ENCODE peak calls at places on chromosomes 13 and 19, in eight cellular contexts. E is mammary epithelial cell; K is RPMI8226; Z is NCI-H1105 treated with DMSO at 0.1 percent for 48 hours; U is cardiac fibroblast; T is ascending aorta; F is stimulated activated naive CD8-positive, alpha-beta T cell treated with anti-CD3 and anti-CD28 coated beads, Interleukin-15, amount 100 ng/mL, for 72 hours; L is HCT116. J is an unnamed sample.

GRCh38 chr19:17376935-17377600 is at the start of gene PLVAP:
- DNase-seq in E (no peak), K (no peak), Z (no peak), U (no peak), T (no peak), F (no peak), L (no peak), J (no peak)

GRCh38 chr19:46180701-46181385 is 32.8 kb downstream of the IGFL2 start:
- DNase-seq in E (peak), K (no peak), Z (no peak), U (peak), T (no peak), F (no peak), L (peak), J (peak)

GRCh38 chr19:2477732-2478191 is 1.8 kb downstream of the GADD45B start:
- DNase-seq in E (no peak), K (peak), Z (no peak), U (peak), T (no peak), F (peak), L (no peak), J (peak)

GRCh38 chr13:24671367-24672117 is 8.7 kb upstream of the ATP12A start:
- DNase-seq in E (peak), K (peak), Z (peak), U (peak), T (no peak), F (no peak), L (peak), J (peak)

GRCh38 chr19:48363500-48363809 is 285 bp downstream of the TMEM143 start:
- DNase-seq in E (no peak), K (no peak), Z (no peak), U (no peak), T (no peak), F (no peak), L (no peak), J (no peak)

GRCh38 chr19:19633711-19634515 is 5.9 kb upstream of the LPAR2 start:
- DNase-seq in E (no peak), K (no peak), Z (no peak), U (no peak), T (no peak), F (no peak), L (no peak), J (no peak)

GRCh38 chr13:44879452-44880058 is 109.7 kb downstream of the NUFIP1 start:
- DNase-seq in E (peak), K (peak), Z (no peak), U (peak), T (no peak), F (no peak), L (peak), J (peak)

GRCh38 chr13:109465151-109465550 is 321.2 kb downstream of the IRS2 start:
- DNase-seq in E (peak), K (no peak), Z (no peak), U (peak), T (no peak), F (no peak), L (no peak), J (peak)

GRCh38 chr13:101965096-101965495 is 436.8 kb downstream of the FGF14 start:
- DNase-seq in E (peak), K (no peak), Z (no peak), U (no peak), T (no peak), F (no peak), L (no peak), J (no peak)

GRCh38 chr19:52086481-52086880 is 9.1 kb downstream of the ZNF841 start:
- DNase-seq in E (peak), K (no peak), Z (no peak), U (peak), T (no peak), F (no peak), L (no peak), J (peak)

GRCh38 chr19:4910594-4911273 is 1.4 kb downstream of the UHRF1 start:
- DNase-seq in E (no peak), K (no peak), Z (no peak), U (peak), T (no peak), F (peak), L (no peak), J (peak)

GRCh38 chr13:49935171-49936084 is 712 bp downstream of the SPRYD7 start:
- DNase-seq in E (peak), K (peak), Z (no peak), U (peak), T (no peak), F (no peak), L (peak), J (peak)

GRCh38 chr19:5360003-5360820 is 19.6 kb upstream of the PTPRS start:
- DNase-seq in E (peak), K (no peak), Z (no peak), U (peak), T (no peak), F (no peak), L (no peak), J (no peak)

GRCh38 chr19:12364391-12365093 is 941 bp downstream of the ZNF442 start:
- DNase-seq in E (peak), K (no peak), Z (no peak), U (peak), T (no peak), F (peak), L (no peak), J (peak)

GRCh38 chr13:27022571-27023311 is 148.9 kb downstream of the USP12 start:
- DNase-seq in E (peak), K (no peak), Z (no peak), U (peak), T (no peak), F (no peak), L (no peak), J (peak)

GRCh38 chr19:39409886-39410619 is 2.4 kb upstream of the PLEKHG2 start:
- DNase-seq in E (no peak), K (peak), Z (peak), U (peak), T (peak), F (peak), L (peak), J (peak)

GRCh38 chr19:40266111-40266510 is 19.0 kb downstream of the AKT2 start:
- DNase-seq in E (no peak), K (no peak), Z (no peak), U (no peak), T (no peak), F (no peak), L (no peak), J (no peak)

GRCh38 chr13:100810991-100811390 is 136.4 kb upstream of the TMTC4 start:
- DNase-seq in E (no peak), K (no peak), Z (no peak), U (no peak), T (no peak), F (no peak), L (no peak), J (no peak)

GRCh38 chr19:20863176-20863575 is 59.9 kb upstream of the ZNF85 start:
- DNase-seq in E (no peak), K (no peak), Z (no peak), U (no peak), T (no peak), F (no peak), L (no peak), J (no peak)

GRCh38 chr19:16429066-16429758 is 42.6 kb downstream of the EPS15L1 start:
- DNase-seq in E (peak), K (no peak), Z (peak), U (no peak), T (no peak), F (no peak), L (no peak), J (no peak)

GRCh38 chr19:3468211-3468610 is 12.1 kb downstream of the SMIM24 start:
- DNase-seq in E (no peak), K (no peak), Z (no peak), U (no peak), T (no peak), F (no peak), L (no peak), J (no peak)

GRCh38 chr13:80727321-80727975 is 386.5 kb upstream of the SPRY2 start:
- DNase-seq in E (no peak), K (no peak), Z (no peak), U (peak), T (no peak), F (no peak), L (no peak), J (no peak)

GRCh38 chr19:55384576-55385235 is 614 bp upstream of the TMEM238 start:
- DNase-seq in E (peak), K (peak), Z (peak), U (no peak), T (no peak), F (peak), L (no peak), J (no peak)

GRCh38 chr19:21474671-21475181 is 30.7 kb upstream of the ZNF429 start:
- DNase-seq in E (peak), K (peak), Z (no peak), U (peak), T (peak), F (peak), L (no peak), J (peak)

GRCh38 chr13:84239032-84239431 is 356.8 kb upstream of the SLITRK1 start:
- DNase-seq in E (no peak), K (no peak), Z (no peak), U (no peak), T (no peak), F (no peak), L (no peak), J (no peak)

GRCh38 chr19:16338470-16339360 is 14.1 kb downstream of the KLF2 start:
- DNase-seq in E (peak), K (peak), Z (no peak), U (peak), T (peak), F (peak), L (peak), J (peak)

GRCh38 chr19:27735314-27735713 is 1477.6 kb downstream of the UQCRFS1 start:
- DNase-seq in E (no peak), K (no peak), Z (no peak), U (no peak), T (no peak), F (no peak), L (no peak), J (no peak)

GRCh38 chr19:38841787-38842438 is 7.9 kb downstream of the HNRNPL start:
- DNase-seq in E (no peak), K (no peak), Z (no peak), U (no peak), T (no peak), F (no peak), L (no peak), J (no peak)

GRCh38 chr13:24851546-24851945 is 87.6 kb downstream of the RNF17 start:
- DNase-seq in E (peak), K (no peak), Z (no peak), U (peak), T (no peak), F (no peak), L (no peak), J (peak)

GRCh38 chr13:41837668-41838067 is 123.2 kb downstream of the VWA8 start:
- DNase-seq in E (no peak), K (no peak), Z (no peak), U (no peak), T (no peak), F (no peak), L (no peak), J (no peak)

GRCh38 chr19:28966737-28967401 is 246.1 kb downstream of the UQCRFS1 start:
- DNase-seq in E (no peak), K (no peak), Z (no peak), U (peak), T (no peak), F (no peak), L (no peak), J (no peak)

GRCh38 chr13:38226496-38226895 is 123.2 kb upstream of the UFM1 start:
- DNase-seq in E (no peak), K (no peak), Z (no peak), U (no peak), T (no peak), F (no peak), L (no peak), J (no peak)

GRCh38 chr13:45809810-45810394 is 41.7 kb downstream of the SIAH3 start:
- DNase-seq in E (no peak), K (peak), Z (no peak), U (no peak), T (no peak), F (no peak), L (no peak), J (no peak)

GRCh38 chr19:6018786-6019185 is 40.8 kb upstream of the RANBP3 start:
- DNase-seq in E (no peak), K (peak), Z (no peak), U (no peak), T (no peak), F (no peak), L (no peak), J (no peak)

GRCh38 chr13:42181381-42181953 is 90.5 kb upstream of the AKAP11 start:
- DNase-seq in E (no peak), K (no peak), Z (peak), U (no peak), T (no peak), F (no peak), L (no peak), J (no peak)

GRCh38 chr19:14563989-14564650 is 7.7 kb downstream of the NDUFB7 start:
- DNase-seq in E (peak), K (peak), Z (no peak), U (peak), T (no peak), F (peak), L (peak), J (no peak)

GRCh38 chr13:80273717-80274116 is 67.2 kb downstream of the SPRY2 start:
- DNase-seq in E (no peak), K (no peak), Z (no peak), U (no peak), T (no peak), F (no peak), L (no peak), J (no peak)

GRCh38 chr13:103218253-103218652 is 152.0 kb upstream of the SLC10A2 start:
- DNase-seq in E (no peak), K (no peak), Z (no peak), U (no peak), T (no peak), F (no peak), L (no peak), J (no peak)

GRCh38 chr19:16888629-16889371 is at the start of gene F2RL3:
- DNase-seq in E (no peak), K (peak), Z (no peak), U (peak), T (no peak), F (no peak), L (no peak), J (peak)

GRCh38 chr19:30667227-30667626 is 295.0 kb downstream of the ZNF536 start:
- DNase-seq in E (no peak), K (no peak), Z (no peak), U (no peak), T (no peak), F (no peak), L (no peak), J (no peak)